ENCODE peak calls at places on chromosomes 13 and 19, in ten cellular contexts. W is Peyer's patch; X is T-helper 17 cell; L is fibroblast of the aortic adventitia; U is lung microvascular endothelial cell; J is stimulated activated CD4-positive, alpha-beta T cell treated with anti-CD3 and anti-CD28 coated beads, Interleukin-4, amount 100 ng/mL, for 24 hours; H is DND-41; V is AG09309; B is foreskin keratinocyte; F is uterus. Z is an unnamed sample.

GRCh38 chr19:10289167-10289835 is 451 bp upstream of the ICAM5 start:
- DNase-seq in W (peak), X (no peak), L (no peak), U (peak), J (peak), H (no peak), V (no peak), B (no peak), F (no peak), Z (no peak)

GRCh38 chr19:10568444-10568825 is 344 bp downstream of the CDKN2D start:
- DNase-seq in W (peak), X (no peak), L (no peak), U (peak), J (peak), H (no peak), V (no peak), B (no peak), F (no peak), Z (no peak)

GRCh38 chr13:90640976-90641375 is 706.5 kb upstream of the MIR17HG start:
- DNase-seq in W (no peak), X (no peak), L (peak), U (no peak), J (no peak), H (no peak), V (no peak), B (peak), F (no peak), Z (no peak)

GRCh38 chr19:50431343-50432220 is 1.1 kb upstream of the MYBPC2 start:
- DNase-seq in W (peak), X (peak), L (peak), U (peak), J (peak), H (peak), V (no peak), B (peak), F (peak), Z (peak)

GRCh38 chr13:44389003-44389666 is 15.5 kb downstream of the SERP2 start:
- DNase-seq in W (no peak), X (no peak), L (no peak), U (no peak), J (no peak), H (no peak), V (no peak), B (no peak), F (no peak), Z (no peak)

GRCh38 chr19:13847033-13847899 is 29.7 kb upstream of the NANOS3 start:
- DNase-seq in W (peak), X (peak), L (peak), U (peak), J (peak), H (peak), V (no peak), B (peak), F (peak), Z (peak)

GRCh38 chr13:49303533-49304252 is 56.0 kb downstream of the CDADC1 start:
- DNase-seq in W (no peak), X (no peak), L (no peak), U (peak), J (no peak), H (no peak), V (no peak), B (no peak), F (no peak), Z (no peak)

GRCh38 chr19:4533334-4533733 is 1.7 kb downstream of the PLIN5 start:
- DNase-seq in W (no peak), X (no peak), L (no peak), U (no peak), J (no peak), H (no peak), V (no peak), B (no peak), F (no peak), Z (no peak)

Z was measured in neural crest cell.